ENCODE peak calls at places on chromosomes 5 and 9, in five cellular contexts. Q, Z, J, F and K are unnamed samples.
A peak's percentile ranks its signal among the peaks of the same experiment; 100 is the strongest.

GRCh38 chr5:173866249-173867172 is 21.6 kb upstream of the CPEB4 start:
- DNase-seq in F (no peak), Z (no peak), Q (no peak), J (no peak), K (no peak)

GRCh38 chr5:168557389-168557788 is 21.8 kb downstream of the PANK3 start:
- DNase-seq in Q (no peak), J (no peak), Z (no peak), F (no peak), K (no peak)

GRCh38 chr5:14105717-14106435 is 37.3 kb upstream of the TRIO start:
- DNase-seq in Z (no peak), J (peak; percentile 72), Q (no peak), F (no peak), K (no peak)

GRCh38 chr9:128633057-128633456 is 23.6 kb downstream of the DYNC2I2 start:
- DNase-seq in Z (no peak), Q (no peak), J (no peak), F (no peak), K (no peak)

GRCh38 chr9:110278080-110278707 is 21.9 kb upstream of the TXN start:
- DNase-seq in J (no peak), Z (no peak), Q (no peak), F (no peak), K (no peak)

GRCh38 chr5:1246711-1247431 is 21.7 kb downstream of the SLC6A18 start:
- DNase-seq in Z (no peak), J (peak; percentile 25), F (peak; percentile 95), Q (no peak), K (no peak)

GRCh38 chr9:130333041-130334040 is 67.8 kb downstream of the HMCN2 start:
- DNase-seq in J (peak; percentile 97), Z (no peak), Q (no peak), F (no peak), K (peak; percentile 69)

GRCh38 chr9:85182381-85182780 is 512.9 kb downstream of the NTRK2 start:
- DNase-seq in F (no peak), J (no peak), Z (no peak), Q (no peak), K (no peak)

GRCh38 chr5:39570418-39571027 is 145.7 kb upstream of the DAB2 start:
- DNase-seq in Q (no peak), F (no peak), Z (no peak), J (peak; percentile 32), K (no peak)

GRCh38 chr5:9720361-9720760 is 90.2 kb upstream of the TAS2R1 start:
- DNase-seq in J (no peak), Q (no peak), F (no peak), Z (no peak), K (no peak)

GRCh38 chr5:152688561-152689274 is 283.6 kb upstream of the NMUR2 start:
- DNase-seq in Z (no peak), J (peak; percentile 36), F (no peak), Q (no peak), K (no peak)

GRCh38 chr5:131413605-131414559 is 150.0 kb downstream of the CDC42SE2 start:
- DNase-seq in Q (no peak), F (no peak), J (no peak), Z (no peak), K (no peak)

GRCh38 chr5:136749016-136749415 is 383.7 kb upstream of the TRPC7 start:
- DNase-seq in F (no peak), Z (no peak), J (no peak), Q (no peak), K (no peak)

GRCh38 chr5:135830384-135831275 is 3.8 kb upstream of the SLC25A48 start:
- DNase-seq in J (no peak), F (peak; percentile 41), Q (no peak), Z (no peak), K (no peak)

GRCh38 chr9:85522459-85523092 is 219.2 kb downstream of the AGTPBP1 start:
- DNase-seq in Q (no peak), J (peak; percentile 34), Z (no peak), F (peak; percentile 67), K (peak; percentile 9)

GRCh38 chr5:138464388-138465287 is 641 bp upstream of the EGR1 start:
- DNase-seq in Z (peak; percentile 91), J (peak; percentile 91), F (peak; percentile 94), Q (peak; percentile 90), K (peak; percentile 96)

GRCh38 chr9:79580065-79580464 is 8.3 kb downstream of the TLE4 start:
- DNase-seq in F (no peak), Z (no peak), Q (no peak), J (no peak), K (no peak)

GRCh38 chr5:34695275-34696032 is 39.3 kb downstream of the RAI14 start:
- DNase-seq in Z (no peak), Q (no peak), J (no peak), F (no peak), K (no peak)

GRCh38 chr9:87880683-87881082 is 2.0 kb upstream of the SPATA31E1 start:
- DNase-seq in Q (no peak), F (no peak), J (no peak), Z (no peak), K (no peak)

GRCh38 chr9:123275381-123275780 is 7.0 kb upstream of the STRBP start:
- DNase-seq in Z (no peak), F (no peak), Q (no peak), J (no peak), K (no peak)

GRCh38 chr9:126611592-126612328 is 2.0 kb upstream of the LMX1B start:
- DNase-seq in Q (peak; percentile 31), Z (peak; percentile 44), F (peak; percentile 92), J (peak; percentile 57), K (peak; percentile 22)

GRCh38 chr5:143401846-143402463 is 1.5 kb downstream of the NR3C1 start:
- DNase-seq in F (no peak), Q (no peak), Z (no peak), J (peak; percentile 66), K (peak; percentile 29)

GRCh38 chr9:101737705-101738565 is 512 bp downstream of the GRIN3A start:
- DNase-seq in F (peak; percentile 62), J (peak; percentile 44), Q (no peak), Z (no peak), K (no peak)

GRCh38 chr5:43663916-43664315 is 60.9 kb downstream of the NNT start:
- DNase-seq in Z (no peak), J (no peak), Q (no peak), F (no peak), K (no peak)

GRCh38 chr5:133402781-133403180 is 209.6 kb downstream of the FSTL4 start:
- DNase-seq in J (no peak), F (no peak), Q (no peak), Z (no peak), K (no peak)

GRCh38 chr5:127871448-127872153 is 168.4 kb downstream of the CCDC192 start:
- DNase-seq in Z (no peak), F (no peak), Q (no peak), J (no peak), K (no peak)

GRCh38 chr9:20972684-20973083 is 58.8 kb downstream of the HACD4 start:
- DNase-seq in Q (no peak), Z (no peak), J (no peak), F (no peak), K (no peak)

GRCh38 chr9:116543731-116544400 is 143.2 kb upstream of the TRIM32 start:
- DNase-seq in J (no peak), F (no peak), Q (no peak), Z (no peak), K (no peak)

GRCh38 chr5:61599370-61600140 is 267.5 kb downstream of the ZSWIM6 start:
- DNase-seq in F (no peak), Q (no peak), Z (no peak), J (no peak), K (no peak)

GRCh38 chr5:15105799-15106393 is 234.3 kb upstream of the ANKH start:
- DNase-seq in Z (no peak), J (peak; percentile 59), Q (no peak), F (peak; percentile 61), K (peak; percentile 7)

GRCh38 chr9:88786291-88787054 is 204.8 kb upstream of the S1PR3 start:
- DNase-seq in Q (no peak), Z (no peak), F (no peak), J (no peak), K (no peak)

GRCh38 chr5:40165789-40166728 is 513.7 kb upstream of the PTGER4 start:
- DNase-seq in Q (no peak), F (peak; percentile 9), Z (no peak), J (no peak), K (no peak)

GRCh38 chr5:72784129-72784528 is 32.3 kb upstream of the TNPO1 start:
- DNase-seq in Z (no peak), J (no peak), Q (no peak), F (no peak), K (no peak)

GRCh38 chr5:145324767-145325479 is 510.2 kb downstream of the PRELID2 start:
- DNase-seq in J (no peak), F (no peak), Z (no peak), Q (no peak), K (no peak)

GRCh38 chr5:141822134-141822533 is 56.1 kb downstream of the PCDH1 start:
- DNase-seq in Q (no peak), Z (no peak), J (no peak), F (no peak), K (no peak)

GRCh38 chr5:111983459-111983858 is 226.5 kb upstream of the NREP start:
- DNase-seq in Z (no peak), J (no peak), F (no peak), Q (no peak), K (no peak)